ENCODE peak calls at places on chromosome 21, in four cellular contexts. M is lower lobe of right lung, K is body of pancreas, E is GM04503. S is an unnamed sample.

GRCh38 chr21:34109075-34109474 is 35.7 kb downstream of the MRPS6 start:
- DNase-seq in M (no peak), K (no peak), E (no peak), S (no peak)

GRCh38 chr21:33650929-33651505 is 8.7 kb downstream of the ITSN1 start:
- DNase-seq in M (no peak), K (no peak), E (no peak), S (no peak)

GRCh38 chr21:28959367-28960099 is 33.1 kb downstream of the LTN1 start:
- DNase-seq in M (no peak), K (no peak), E (peak; percentile 37), S (no peak)

GRCh38 chr21:34707876-34708325 is 39.1 kb downstream of the CLIC6 start:
- DNase-seq in M (no peak), K (no peak), E (no peak), S (no peak)

GRCh38 chr21:34074283-34075098 is 1.1 kb downstream of the MRPS6 start:
- DNase-seq in M (no peak), K (no peak), E (no peak), S (no peak)

GRCh38 chr21:42397291-42398129 is 1.7 kb upstream of the TMPRSS3 start:
- DNase-seq in M (no peak), K (no peak), E (no peak), S (no peak)

GRCh38 chr21:37415938-37416337 is 49.4 kb downstream of the DYRK1A start:
- DNase-seq in M (no peak), K (no peak), E (no peak), S (no peak)

GRCh38 chr21:31194510-31195293 is 149.4 kb downstream of the TIAM1 start:
- DNase-seq in M (no peak), K (no peak), E (no peak), S (no peak)

GRCh38 chr21:45310446-45310845 is 22.8 kb upstream of the POFUT2 start:
- DNase-seq in M (peak; percentile 30), K (no peak), E (no peak), S (peak; percentile 54)

GRCh38 chr21:46117586-46118304 is 19.8 kb downstream of the COL6A2 start:
- DNase-seq in M (peak; percentile 44), K (peak; percentile 5), E (no peak), S (peak; percentile 64)

GRCh38 chr21:32114434-32115063 is 164.3 kb downstream of the MIS18A start:
- DNase-seq in M (no peak), K (no peak), E (no peak), S (no peak)

GRCh38 chr21:31252611-31253010 is 91.5 kb downstream of the TIAM1 start:
- DNase-seq in M (no peak), K (no peak), E (no peak), S (no peak)

GRCh38 chr21:38159355-38159754 is 97.4 kb upstream of the KCNJ15 start:
- DNase-seq in M (peak; percentile 62), K (peak; percentile 73), E (no peak), S (no peak)

S was measured in kidney.